ENCODE peak calls at places on chromosome 7, in six cellular contexts. G is AG09319; F is lower lobe of right lung; K is memory B cell; V is ascending aorta; Q is stimulated activated CD8-positive, alpha-beta memory T cell treated with anti-CD3 and anti-CD28 coated beads, Interleukin-4, amount 100 ng/mL, for 48 hours. S is an unnamed sample.

GRCh38 chr7:140047197-140047596 is 15.6 kb downstream of the PARP12 start:
- DNase-seq in G (no peak), F (no peak), K (no peak), V (no peak), Q (no peak), S (no peak)

GRCh38 chr7:150935149-150935548 is 43.0 kb downstream of the KCNH2 start:
- DNase-seq in G (no peak), F (peak; percentile 9), K (no peak), V (no peak), Q (no peak), S (no peak)

GRCh38 chr7:100975391-100975821 is 6.0 kb downstream of the MUC12 start:
- DNase-seq in G (no peak), F (no peak), K (no peak), V (no peak), Q (no peak), S (no peak)

GRCh38 chr7:156612930-156613329 is 27.6 kb upstream of the RNF32 start:
- DNase-seq in G (no peak), F (no peak), K (no peak), V (no peak), Q (peak; percentile 83), S (no peak)

GRCh38 chr7:4681218-4681851 is 760 bp upstream of the FOXK1 start:
- DNase-seq in G (no peak), F (no peak), K (no peak), V (no peak), Q (peak; percentile 45), S (no peak)

GRCh38 chr7:44998153-44998871 is 1.7 kb upstream of the CCM2 start:
- DNase-seq in G (no peak), F (no peak), K (no peak), V (no peak), Q (no peak), S (no peak)

GRCh38 chr7:16839646-16840045 is 34.8 kb upstream of the AGR2 start:
- DNase-seq in G (no peak), F (no peak), K (no peak), V (no peak), Q (no peak), S (no peak)

GRCh38 chr7:121447191-121447920 is 51.2 kb upstream of the FAM3C start:
- DNase-seq in G (no peak), F (no peak), K (no peak), V (no peak), Q (no peak), S (no peak)

GRCh38 chr7:100465702-100466311 is 1.7 kb upstream of the SPACDR start:
- DNase-seq in G (no peak), F (peak; percentile 80), K (no peak), V (no peak), Q (no peak), S (peak; percentile 75)

GRCh38 chr7:105141068-105141467 is 127.1 kb downstream of the KMT2E start:
- DNase-seq in G (peak; percentile 10), F (no peak), K (no peak), V (no peak), Q (no peak), S (no peak)

S was measured in left lung.